ENCODE peak calls at places on chromosomes 2 and 18, in seven cellular contexts. K, Y, N, V, X, W and O are unnamed samples.

GRCh38 chr2:239216251-239216613 is 184.6 kb downstream of the HDAC4 start:
- DNase-seq in K (no peak), Y (no peak), N (no peak), V (no peak), X (no peak), W (no peak), O (no peak)

GRCh38 chr2:216944733-216945132 is 84.9 kb upstream of the TNP1 start:
- DNase-seq in K (no peak), Y (no peak), N (no peak), V (no peak), X (no peak), W (no peak), O (no peak)

GRCh38 chr18:36408606-36409005 is 111.1 kb downstream of the FHOD3 start:
- DNase-seq in K (no peak), Y (no peak), N (no peak), V (no peak), X (no peak), W (no peak), O (no peak)

GRCh38 chr2:234821946-234822470 is 129.8 kb upstream of the SH3BP4 start:
- DNase-seq in K (no peak), Y (no peak), N (peak; percentile 47), V (no peak), X (peak; percentile 86), W (no peak), O (no peak)

GRCh38 chr18:56511996-56512395 is 126.4 kb downstream of the TXNL1 start:
- DNase-seq in K (no peak), Y (no peak), N (no peak), V (no peak), X (no peak), W (no peak), O (no peak)

GRCh38 chr2:2572393-2573204 is 241.5 kb upstream of the MYT1L start:
- DNase-seq in K (no peak), Y (no peak), N (no peak), V (no peak), X (no peak), W (no peak), O (no peak)

GRCh38 chr2:190119257-190119656 is 56.7 kb upstream of the MSTN start:
- DNase-seq in K (no peak), Y (peak; percentile 33), N (no peak), V (peak; percentile 26), X (no peak), W (no peak), O (no peak)

GRCh38 chr2:85132834-85133637 is at the start of gene TCF7L1:
- DNase-seq in K (peak; percentile 81), Y (peak; percentile 4), N (peak; percentile 54), V (peak; percentile 56), X (peak; percentile 67), W (peak; percentile 24), O (peak; percentile 91)

GRCh38 chr2:28148566-28148965 is 244.1 kb upstream of the FOSL2 start:
- DNase-seq in K (no peak), Y (no peak), N (no peak), V (no peak), X (no peak), W (no peak), O (no peak)

GRCh38 chr18:56869189-56869777 is 218.1 kb downstream of the WDR7 start:
- DNase-seq in K (no peak), Y (no peak), N (peak; percentile 8), V (no peak), X (peak; percentile 67), W (no peak), O (no peak)

GRCh38 chr2:70670626-70671025 is 97.4 kb downstream of the ADD2 start:
- DNase-seq in K (no peak), Y (no peak), N (no peak), V (no peak), X (no peak), W (no peak), O (no peak)